ENCODE peak calls at places on chromosomes 5 and 9, in five cellular contexts. H is activated CD8-positive, alpha-beta memory T cell treated with anti-CD3 and anti-CD28 coated beads, Interleukin-2, amount 50 U/mL, for 48 hours; E is EH; L is CD8-positive, alpha-beta T cell; J is LoVo. K is an unnamed sample.

GRCh38 chr9:129170229-129170628 is 7.8 kb downstream of the IER5L start:
- DNase-seq in E (peak; percentile 53), L (no peak), J (no peak), H (no peak), K (no peak)

GRCh38 chr9:110015759-110016158 is 192.2 kb downstream of the C9orf152 start:
- DNase-seq in J (peak; percentile 18), L (no peak), E (peak; percentile 79), H (no peak), K (no peak)

GRCh38 chr5:51386916-51387853 is 3.9 kb downstream of the ISL1 start:
- DNase-seq in E (peak; percentile 12), H (no peak), J (no peak), L (no peak), K (no peak)

GRCh38 chr5:38323645-38324295 is 65.4 kb downstream of the EGFLAM start:
- DNase-seq in J (no peak), H (no peak), E (peak; percentile 64), L (no peak), K (no peak)

GRCh38 chr9:34375901-34376595 is 650 bp downstream of the MYORG start:
- DNase-seq in J (peak; percentile 60), E (peak; percentile 20), L (peak; percentile 70), H (peak; percentile 75), K (no peak)

GRCh38 chr9:128358090-128358489 is 13.1 kb upstream of the URM1 start:
- DNase-seq in H (no peak), E (no peak), L (no peak), J (no peak), K (no peak)

GRCh38 chr9:111601237-111602018 is 2.0 kb upstream of the PTGR1 start:
- DNase-seq in H (no peak), L (no peak), J (peak; percentile 20), E (peak; percentile 60), K (no peak)

GRCh38 chr5:139757727-139758509 is 37.7 kb upstream of the PSD2 start:
- DNase-seq in E (peak; percentile 22), J (no peak), L (no peak), H (no peak), K (no peak)

GRCh38 chr5:42595597-42595996 is 161.0 kb upstream of the CCDC152 start:
- DNase-seq in E (no peak), J (no peak), L (no peak), H (no peak), K (no peak)

GRCh38 chr5:119897537-119898370 is 268.4 kb downstream of the FAM170A start:
- DNase-seq in H (no peak), L (no peak), E (no peak), J (no peak), K (no peak)